ENCODE peak calls at places on chromosomes 4 and X, in six cellular contexts. C is pancreas, J is GM23248, K is OCI-LY7, L is mesenchymal stem cell, U is right cardiac atrium. H is an unnamed sample.

GRCh38 chrX:130728208-130728607 is 174.8 kb downstream of the ENOX2 start:
- DNase-seq in J (peak; percentile 81), L (no peak), U (no peak), C (no peak), K (no peak), H (no peak)

GRCh38 chrX:154378059-154378798 is 866 bp upstream of the EMD start:
- DNase-seq in J (peak; percentile 68), U (peak; percentile 74), K (peak; percentile 35), L (no peak), C (peak; percentile 76), H (no peak)

GRCh38 chr4:108813261-108813660 is 50.4 kb upstream of the ETNPPL start:
- DNase-seq in U (no peak), C (no peak), L (no peak), K (no peak), J (no peak), H (no peak)

GRCh38 chr4:11566440-11567022 is 137.8 kb upstream of the HS3ST1 start:
- DNase-seq in L (no peak), K (no peak), U (no peak), C (no peak), J (no peak), H (no peak)

GRCh38 chrX:101370888-101371504 is 15.0 kb downstream of the BTK start:
- DNase-seq in L (no peak), K (peak; percentile 79), C (no peak), J (no peak), U (no peak), H (no peak)

GRCh38 chr4:73897380-73898136 is 28.4 kb downstream of the CXCL1 start:
- DNase-seq in U (no peak), C (no peak), K (no peak), J (peak; percentile 91), L (no peak), H (no peak)

GRCh38 chr4:66489783-66490452 is 819.6 kb upstream of the EPHA5 start:
- DNase-seq in L (peak; percentile 30), C (no peak), U (no peak), K (no peak), J (no peak), H (no peak)

GRCh38 chrX:70132244-70132643 is 1.0 kb upstream of the IGBP1 start:
- DNase-seq in C (no peak), K (peak; percentile 35), L (no peak), J (peak; percentile 4), U (no peak), H (peak; percentile 15)

GRCh38 chr4:128516568-128516967 is 229.0 kb upstream of the PGRMC2 start:
- DNase-seq in L (peak; percentile 83), U (no peak), C (no peak), J (peak; percentile 78), K (no peak), H (no peak)

GRCh38 chr4:67500373-67500772 is 44.9 kb downstream of the CENPC start:
- DNase-seq in U (no peak), L (no peak), C (no peak), K (no peak), J (no peak), H (no peak)

DNA sequence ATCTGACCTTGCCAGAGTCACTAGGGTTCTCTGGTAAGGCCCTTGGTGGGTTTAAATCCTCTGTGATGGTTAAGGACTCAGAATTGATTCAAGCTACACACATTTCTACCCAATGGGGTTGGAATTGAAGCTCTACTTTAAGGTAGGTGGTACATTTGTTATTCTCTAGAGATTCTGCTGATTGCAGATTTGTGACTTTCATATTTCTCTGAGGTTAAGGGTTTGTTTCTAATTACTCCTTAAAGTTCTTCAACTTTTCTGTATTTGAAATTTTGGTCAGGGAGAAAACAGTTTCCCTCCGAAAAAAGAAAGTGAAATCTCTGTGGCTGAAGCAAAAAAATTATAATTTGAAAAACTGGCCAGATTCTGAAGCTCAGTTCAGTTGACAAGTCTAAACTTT is 25.8 kb upstream of the USP46 start:
- DNase-seq in L (no peak), J (no peak), C (no peak), K (no peak), U (no peak), H (no peak)
- H3K4me3 ChIP-seq in L (no peak overlapping the region), J (no peak overlapping the region), C (no peak overlapping the region), K (no peak overlapping the region), U (no peak overlapping the region), H (no peak overlapping the region)

GRCh38 chr4:4763815-4764202 is 95.7 kb upstream of the MSX1 start:
- DNase-seq in K (no peak), J (peak; percentile 51), U (no peak), C (no peak), L (peak; percentile 33), H (no peak)
- H3K4me3 ChIP-seq in K (no peak overlapping the region), J (peak overlapping the region; percentile 42), U (no peak overlapping the region), C (no peak overlapping the region), L (peak overlapping the region; percentile 24), H (no peak overlapping the region)

GRCh38 chr4:20672262-20672661 is 28.0 kb upstream of the PACRGL start:
- DNase-seq in C (no peak), K (no peak), L (no peak), U (no peak), J (no peak), H (no peak)
- H3K4me3 ChIP-seq in C (no peak overlapping the region), K (no peak overlapping the region), L (no peak overlapping the region), U (no peak overlapping the region), J (no peak overlapping the region), H (no peak overlapping the region)

GRCh38 chr4:2058264-2059033 is 678 bp upstream of the NAT8L start:
- DNase-seq in C (peak; percentile 68), K (no peak), U (no peak), J (peak; percentile 49), L (peak; percentile 13), H (peak; percentile 33)
- H3K4me3 ChIP-seq in C (peak overlapping the region; percentile 45), K (no peak overlapping the region), U (peak overlapping the region; percentile 70), J (peak overlapping the region; percentile 22), L (no peak overlapping the region), H (peak overlapping the region; percentile 51)

GRCh38 chr4:59712474-59712873 is 1487.7 kb upstream of the ADGRL3 start:
- DNase-seq in L (no peak), K (no peak), J (no peak), C (no peak), U (no peak), H (no peak)
- H3K4me3 ChIP-seq in L (no peak overlapping the region), K (no peak overlapping the region), J (no peak overlapping the region), C (no peak overlapping the region), U (no peak overlapping the region), H (no peak overlapping the region)

GRCh38 chr4:185654311-185654710 is 119.0 kb upstream of the PDLIM3 start:
- DNase-seq in J (no peak), K (no peak), L (no peak), C (no peak), U (no peak), H (no peak)
- H3K4me3 ChIP-seq in J (no peak overlapping the region), K (no peak overlapping the region), L (no peak overlapping the region), C (no peak overlapping the region), U (no peak overlapping the region), H (no peak overlapping the region)

GRCh38 chr4:5036239-5036638 is 15.0 kb upstream of the STK32B start:
- DNase-seq in L (peak; percentile 38), C (no peak), U (no peak), K (peak; percentile 58), J (peak; percentile 79), H (no peak)

GRCh38 chr4:5040839-5041238 is 10.4 kb upstream of the STK32B start:
- DNase-seq in K (no peak), J (no peak), U (no peak), C (no peak), L (no peak), H (no peak)

GRCh38 chr4:5034206-5034605 is 14.9 kb upstream of the CYTL1 start:
- DNase-seq in U (no peak), J (no peak), K (no peak), L (peak; percentile 37), C (no peak), H (no peak)

GRCh38 chr4:5039800-5040199 is 11.5 kb upstream of the STK32B start:
- DNase-seq in L (no peak), C (no peak), K (no peak), J (no peak), U (no peak), H (no peak)

DNA sequence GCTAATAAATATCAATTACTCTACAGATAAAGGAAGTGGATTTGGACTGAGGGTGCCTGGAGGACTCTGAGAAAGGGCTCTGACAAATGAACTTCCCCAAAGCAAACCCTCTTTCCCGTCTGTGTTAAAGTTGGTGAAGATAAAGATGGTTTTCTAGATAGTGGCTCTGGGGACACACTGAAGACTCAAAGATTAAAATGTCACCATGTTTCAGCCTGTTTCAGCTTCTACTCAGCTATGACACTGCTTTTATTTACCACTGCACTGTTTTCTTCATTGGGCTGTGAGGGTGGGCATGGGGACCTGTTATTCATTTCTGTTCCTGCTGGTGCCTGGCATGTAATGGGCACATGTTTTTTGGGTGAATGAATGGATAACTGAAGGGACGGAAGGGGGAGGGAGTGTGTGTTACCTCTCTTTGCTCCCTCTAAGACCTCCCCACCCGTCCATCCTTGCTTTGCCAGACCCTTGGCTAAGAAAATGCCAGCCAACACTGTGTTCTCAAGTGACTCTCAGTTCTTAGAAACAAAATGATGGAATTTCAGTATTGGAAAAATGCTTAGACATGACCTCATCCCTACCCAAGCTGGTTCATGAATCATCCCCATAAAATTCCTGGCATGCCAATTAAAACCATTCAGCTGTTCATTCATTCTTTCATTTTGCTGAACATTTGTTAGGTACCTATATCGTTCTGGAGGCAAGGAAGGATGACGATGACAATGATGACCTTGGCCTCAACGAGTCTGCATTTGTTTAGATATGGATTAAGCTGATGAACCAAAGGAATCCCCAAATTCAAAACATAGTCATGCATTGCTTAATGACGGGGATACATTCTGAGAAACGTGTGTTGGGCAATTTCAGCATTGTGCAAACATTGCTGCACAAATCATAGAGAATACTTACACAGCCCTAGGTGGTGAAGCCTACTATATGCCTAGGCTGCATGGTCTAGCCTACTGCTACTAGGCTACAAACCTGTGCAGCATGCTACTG is 13.4 kb upstream of the STK32B start:
- DNase-seq in J (peak; percentile 92), K (no peak), U (no peak), L (peak; percentile 93), C (no peak), H (no peak)
- H3K4me3 ChIP-seq in J (peak overlapping the region; percentile 4), K (no peak overlapping the region), U (no peak overlapping the region), L (peak overlapping the region; percentile 43), C (no peak overlapping the region), H (no peak overlapping the region)

GRCh38 chr4:86060341-86060740 is 299.5 kb downstream of the MAPK10 start:
- DNase-seq in J (no peak), C (no peak), U (no peak), L (no peak), K (no peak), H (no peak)

GRCh38 chr4:86058621-86059020 is 301.2 kb downstream of the MAPK10 start:
- DNase-seq in U (no peak), J (no peak), C (no peak), L (no peak), K (no peak), H (no peak)

GRCh38 chr4:86054676-86055075 is 305.2 kb downstream of the MAPK10 start:
- DNase-seq in K (no peak), C (no peak), L (no peak), J (no peak), U (no peak), H (no peak)

GRCh38 chr4:86050516-86050915 is 309.3 kb downstream of the MAPK10 start:
- DNase-seq in C (no peak), U (no peak), J (peak; percentile 53), K (no peak), L (no peak), H (no peak)

DNA sequence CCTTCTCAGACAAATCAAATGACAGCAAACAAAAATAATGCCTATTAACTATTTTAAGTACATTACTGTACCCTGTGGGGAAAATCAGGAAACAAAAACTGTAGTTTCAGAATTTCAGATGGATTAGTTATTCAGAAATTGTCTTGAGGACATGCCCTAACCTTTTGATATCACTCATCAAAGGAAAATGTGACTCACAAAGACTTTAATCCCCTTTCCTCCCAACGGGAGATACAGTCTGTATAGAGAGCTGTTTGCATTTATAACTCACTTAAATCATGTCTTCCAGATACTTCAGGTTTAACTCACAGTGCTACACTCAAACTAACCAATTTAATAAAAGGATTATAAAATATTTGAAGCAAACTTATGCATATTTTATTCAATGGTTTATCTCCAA is 304.0 kb downstream of the MAPK10 start:
- DNase-seq in K (no peak), J (peak; percentile 53), L (peak; percentile 8), U (no peak), C (no peak), H (no peak)
- H3K4me3 ChIP-seq in K (no peak overlapping the region), J (no peak overlapping the region), L (no peak overlapping the region), U (no peak overlapping the region), C (no peak overlapping the region), H (no peak overlapping the region)

H was measured in Jurkat, Clone E6-1.